ENCODE peak calls at places on chromosomes 5 and 9, in eight cellular contexts. Z is H54, E is A549, B is uterus, R is endothelial cell of umbilical vein, Q is transverse colon, I is HepG2, P is stomach. C is an unnamed sample.

GRCh38 chr5:123448017-123448617 is 24.9 kb upstream of the CEP120 start:
- DNase-seq in Z (no peak), E (no peak), B (no peak), R (no peak), Q (no peak), I (no peak), P (no peak), C (no peak)

GRCh38 chr9:92600742-92601261 is 65.0 kb upstream of the ECM2 start:
- DNase-seq in Z (no peak), E (no peak), B (peak; percentile 28), R (peak; percentile 34), Q (no peak), I (no peak), P (no peak), C (no peak)

GRCh38 chr9:137569609-137570203 is 9.0 kb downstream of the DPH7 start:
- DNase-seq in Z (no peak), E (no peak), B (no peak), R (no peak), Q (no peak), I (no peak), P (no peak), C (no peak)

GRCh38 chr9:27634879-27635278 is 61.6 kb upstream of the C9orf72 start:
- DNase-seq in Z (no peak), E (no peak), B (no peak), R (no peak), Q (no peak), I (no peak), P (no peak), C (no peak)

GRCh38 chr5:159033351-159033657 is 66.4 kb downstream of the EBF1 start:
- DNase-seq in Z (no peak), E (no peak), B (no peak), R (peak; percentile 56), Q (no peak), I (no peak), P (no peak), C (no peak)

GRCh38 chr5:154573011-154573410 is 95.0 kb upstream of the HAND1 start:
- DNase-seq in Z (no peak), E (no peak), B (no peak), R (no peak), Q (no peak), I (no peak), P (no peak), C (no peak)

GRCh38 chr5:181223041-181223728 is at the start of gene TRIM41:
- DNase-seq in Z (peak; percentile 79), E (peak; percentile 99), B (peak; percentile 99), R (peak; percentile 98), Q (peak; percentile 99), I (peak; percentile 96), P (peak; percentile 97), C (no peak)

GRCh38 chr5:143033535-143034260 is 263.5 kb downstream of the ARHGAP26 start:
- DNase-seq in Z (peak; percentile 48), E (peak; percentile 31), B (no peak), R (peak; percentile 73), Q (no peak), I (no peak), P (no peak), C (no peak)

GRCh38 chr5:110333384-110333783 is 393.1 kb downstream of the TMEM232 start:
- DNase-seq in Z (no peak), E (peak; percentile 4), B (no peak), R (no peak), Q (no peak), I (peak; percentile 24), P (no peak), C (no peak)

GRCh38 chr5:42454216-42454995 is 31.2 kb downstream of the GHR start:
- DNase-seq in Z (no peak), E (no peak), B (no peak), R (no peak), Q (no peak), I (no peak), P (no peak), C (no peak)

GRCh38 chr5:158074992-158075769 is 216.2 kb upstream of the CLINT1 start:
- DNase-seq in Z (peak; percentile 23), E (peak; percentile 59), B (peak; percentile 63), R (peak; percentile 92), Q (peak; percentile 57), I (peak; percentile 10), P (peak; percentile 44), C (peak; percentile 50)

GRCh38 chr9:130213898-130214761 is 41.9 kb downstream of the NCS1 start:
- DNase-seq in Z (no peak), E (no peak), B (no peak), R (no peak), Q (no peak), I (no peak), P (no peak), C (peak; percentile 91)

GRCh38 chr9:34430843-34431437 is 27.4 kb downstream of the FAM219A start:
- DNase-seq in Z (peak; percentile 38), E (peak; percentile 49), B (peak; percentile 22), R (peak; percentile 64), Q (peak; percentile 17), I (peak; percentile 25), P (peak; percentile 57), C (peak; percentile 69)

GRCh38 chr5:147098233-147098790 is 136.5 kb upstream of the STK32A start:
- DNase-seq in Z (peak; percentile 12), E (peak; percentile 37), B (no peak), R (peak; percentile 23), Q (peak; percentile 22), I (peak; percentile 33), P (no peak), C (peak; percentile 31)

GRCh38 chr5:72537166-72537565 is 30.0 kb upstream of the ZNF366 start:
- DNase-seq in Z (no peak), E (no peak), B (no peak), R (no peak), Q (no peak), I (no peak), P (no peak), C (no peak)

GRCh38 chr5:36936309-36936708 is 59.7 kb downstream of the NIPBL start:
- DNase-seq in Z (no peak), E (no peak), B (no peak), R (no peak), Q (no peak), I (peak; percentile 4), P (no peak), C (no peak)

GRCh38 chr5:15757635-15758034 is 257.7 kb downstream of the FBXL7 start:
- DNase-seq in Z (no peak), E (no peak), B (no peak), R (no peak), Q (no peak), I (no peak), P (no peak), C (no peak)

GRCh38 chr9:129164246-129164930 is 13.7 kb downstream of the IER5L start:
- DNase-seq in Z (no peak), E (no peak), B (peak; percentile 73), R (no peak), Q (peak; percentile 62), I (peak; percentile 72), P (peak; percentile 67), C (no peak)

GRCh38 chr5:125026900-125027731 is 280.7 kb upstream of the ZNF608 start:
- DNase-seq in Z (no peak), E (no peak), B (no peak), R (no peak), Q (peak; percentile 24), I (no peak), P (peak; percentile 37), C (no peak)

GRCh38 chr9:129866373-129867137 is 31.3 kb downstream of the USP20 start:
- DNase-seq in Z (no peak), E (no peak), B (no peak), R (no peak), Q (no peak), I (no peak), P (no peak), C (no peak)

GRCh38 chr5:79529110-79529509 is 15.2 kb upstream of the HOMER1 start:
- DNase-seq in Z (no peak), E (no peak), B (no peak), R (no peak), Q (no peak), I (no peak), P (no peak), C (no peak)
- TF ChIP-seq POLR2A in Z (no peak), E (no peak), B (no peak), R (no peak), Q (no peak), I (no peak), P (no peak), C (no peak)

DNA sequence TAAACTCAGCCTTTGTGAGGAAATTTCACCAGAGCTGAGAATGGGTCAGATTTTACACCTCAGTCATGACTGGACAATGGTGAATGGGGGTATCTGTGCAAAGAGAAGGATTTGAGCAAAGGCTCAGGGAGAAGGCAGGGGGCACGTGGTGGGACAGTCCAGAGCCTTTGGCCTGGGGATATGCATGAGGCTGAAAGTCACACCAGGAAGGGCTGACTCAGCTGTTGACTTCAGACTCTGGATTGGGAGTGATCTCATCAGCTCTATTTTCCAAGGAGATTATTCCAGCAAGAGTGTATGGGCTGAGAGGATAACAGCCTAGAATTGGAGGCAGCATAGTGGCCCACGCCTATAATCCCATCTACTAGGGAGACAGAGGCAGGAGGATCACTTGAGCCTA is 53.6 kb downstream of the SAXO1 start:
- DNase-seq in Z (peak; percentile 45), E (no peak), B (no peak), R (peak; percentile 63), Q (no peak), I (no peak), P (no peak), C (no peak)
- TF ChIP-seq POLR2A in Z (no peak), E (no peak), B (no peak), R (no peak), Q (no peak), I (no peak), P (no peak), C (no peak)

DNA sequence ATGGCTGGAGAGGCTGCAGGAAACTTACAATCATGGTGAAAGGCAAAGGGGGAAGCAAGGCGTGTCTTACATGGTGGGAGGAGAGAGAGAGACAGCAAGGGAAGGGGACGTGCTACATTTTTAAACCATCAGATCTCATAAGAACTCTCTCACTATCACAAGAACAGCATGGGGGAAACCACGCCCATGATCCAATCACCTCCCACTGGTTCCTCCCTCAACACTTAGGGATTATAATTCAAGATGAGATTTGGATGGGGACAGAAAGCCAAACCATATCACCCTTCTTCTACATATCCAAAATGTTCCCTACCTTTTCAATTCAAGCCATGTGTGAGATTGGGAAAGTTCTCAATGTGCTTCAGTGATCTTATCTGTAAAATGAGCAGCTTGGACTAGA is 22.9 kb upstream of the GLRX start:
- DNase-seq in Z (no peak), E (no peak), B (no peak), R (no peak), Q (no peak), I (no peak), P (no peak), C (no peak)
- TF ChIP-seq POLR2A in Z (no peak), E (no peak), B (no peak), R (no peak), Q (no peak), I (no peak), P (no peak), C (no peak)

GRCh38 chr9:122402403-122403268 is 31.8 kb downstream of the PTGS1 start:
- DNase-seq in Z (peak; percentile 95), E (peak; percentile 91), B (no peak), R (peak; percentile 97), Q (no peak), I (peak; percentile 27), P (no peak), C (peak; percentile 81)
- TF ChIP-seq POLR2A in Z (no peak), E (no peak), B (no peak), R (no peak), Q (no peak), I (no peak), P (no peak), C (peak; percentile 28)

C was measured in erythroblast.